ENCODE peak calls at places on chromosome 14, in nine cellular contexts. H is WTC11, E is A549, C is NB4, X is HCT116, G is HepG2, S is SK-N-SH, J is GM12878, D is H1. Y is an unnamed sample.

GRCh38 chr14:51873221-51873893 is 12.9 kb downstream of the GNG2 start:
- DNase-seq in H (no peak), E (peak), C (peak), X (peak), G (no peak), S (peak), J (peak), D (no peak), Y (peak)

GRCh38 chr14:74601982-74602381 is 10.1 kb downstream of the LTBP2 start:
- DNase-seq in H (no peak), E (no peak), C (no peak), X (no peak), G (no peak), S (no peak), J (no peak), D (no peak), Y (no peak)

GRCh38 chr14:35161231-35161630 is 38.9 kb downstream of the PRORP start:
- DNase-seq in H (no peak), E (no peak), C (no peak), X (no peak), G (no peak), S (no peak), J (no peak), D (no peak), Y (peak)

GRCh38 chr14:76395161-76395560 is 19.2 kb downstream of the ESRRB start:
- DNase-seq in H (no peak), E (no peak), C (no peak), X (no peak), G (no peak), S (no peak), J (no peak), D (no peak), Y (no peak)

GRCh38 chr14:35499180-35499579 is 34.8 kb upstream of the INSM2 start:
- DNase-seq in H (no peak), E (no peak), C (no peak), X (no peak), G (no peak), S (no peak), J (no peak), D (no peak), Y (no peak)

GRCh38 chr14:94675036-94675435 is 62.8 kb downstream of the SERPINA3 start:
- DNase-seq in H (no peak), E (no peak), C (no peak), X (no peak), G (no peak), S (no peak), J (no peak), D (no peak), Y (no peak)

GRCh38 chr14:38989917-38990546 is 113.0 kb downstream of the SEC23A start:
- DNase-seq in H (no peak), E (no peak), C (peak), X (no peak), G (no peak), S (no peak), J (peak), D (no peak), Y (peak)

GRCh38 chr14:74763803-74764531 is 851 bp downstream of the YLPM1 start:
- DNase-seq in H (no peak), E (no peak), C (peak), X (no peak), G (no peak), S (peak), J (no peak), D (no peak), Y (peak)

GRCh38 chr14:32950584-32950983 is 11.9 kb downstream of the NPAS3 start:
- DNase-seq in H (no peak), E (no peak), C (no peak), X (no peak), G (no peak), S (no peak), J (no peak), D (no peak), Y (no peak)

GRCh38 chr14:74630881-74631690 is 19.0 kb upstream of the LTBP2 start:
- DNase-seq in H (no peak), E (no peak), C (no peak), X (no peak), G (no peak), S (no peak), J (no peak), D (no peak), Y (no peak)

GRCh38 chr14:75070383-75070782 is 942 bp downstream of the ZC2HC1C start:
- DNase-seq in H (no peak), E (no peak), C (no peak), X (no peak), G (no peak), S (no peak), J (no peak), D (no peak), Y (no peak)

GRCh38 chr14:26773906-26774593 is 176.2 kb upstream of the NOVA1 start:
- DNase-seq in H (no peak), E (no peak), C (no peak), X (no peak), G (no peak), S (no peak), J (no peak), D (no peak), Y (peak)

DNA sequence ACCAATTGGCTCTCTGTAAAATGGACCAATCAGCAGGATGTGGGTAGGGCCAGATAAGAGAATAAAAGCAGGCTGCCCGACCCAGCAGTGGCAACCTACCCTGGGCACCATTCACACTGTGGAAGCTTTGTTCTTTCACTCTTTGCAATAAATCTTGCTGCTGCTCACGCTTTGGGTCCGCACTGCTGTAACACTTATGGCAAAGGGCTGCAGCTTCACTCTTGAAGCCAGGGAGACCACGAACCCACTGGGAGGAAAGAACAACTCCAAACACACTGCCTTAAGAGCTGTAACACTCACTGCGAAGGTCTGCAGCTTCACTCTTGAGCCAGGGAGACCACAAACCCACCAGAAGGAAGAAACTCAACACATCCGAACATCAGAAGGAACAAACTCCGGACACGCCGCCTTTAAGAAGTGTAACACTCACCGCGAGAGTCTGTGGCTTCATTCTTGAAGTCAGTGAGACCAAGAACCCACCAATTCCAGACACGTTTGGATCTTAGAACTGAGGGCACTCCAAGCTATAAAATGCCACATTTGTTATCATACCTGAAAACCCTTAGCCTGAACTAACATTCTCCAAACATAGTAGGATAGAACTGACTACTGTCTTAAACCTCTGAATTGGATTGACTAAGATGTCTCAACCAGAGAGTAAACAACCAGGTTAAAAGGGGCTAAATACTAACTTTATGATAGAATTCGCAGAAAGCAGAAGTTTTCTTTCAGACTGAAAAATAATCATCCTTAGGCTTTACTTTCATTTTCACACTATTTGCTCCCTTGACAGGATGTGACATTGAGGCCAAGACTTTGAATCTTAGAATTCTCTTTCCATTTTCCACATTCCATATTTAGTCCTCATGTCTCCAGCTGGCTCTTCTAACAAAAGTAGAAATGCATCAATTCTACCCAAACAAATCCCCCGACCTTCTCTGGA is 33.6 kb downstream of the CDKL1 start:
- DNase-seq in H (no peak), E (no peak), C (no peak), X (no peak), G (no peak), S (no peak), J (no peak), D (no peak), Y (no peak)
- TF ChIP-seq MAX in H (no peak), E (no peak), C (no peak), X (no peak), G (no peak), S (no peak), J (no peak), D (no peak), Y (no peak)

GRCh38 chr14:62443796-62444195 is 601.5 kb downstream of the KCNH5 start:
- DNase-seq in H (no peak), E (no peak), C (no peak), X (no peak), G (no peak), S (no peak), J (no peak), D (no peak), Y (no peak)
- TF ChIP-seq MAX in H (no peak), E (no peak), C (no peak), X (no peak), G (no peak), S (no peak), J (no peak), D (no peak), Y (no peak)

GRCh38 chr14:88993946-88994345 is 169.5 kb downstream of the TTC8 start:
- DNase-seq in H (no peak), E (peak), C (no peak), X (no peak), G (no peak), S (no peak), J (no peak), D (no peak), Y (no peak)
- TF ChIP-seq MAX in H (no peak), E (peak), C (no peak), X (no peak), G (no peak), S (no peak), J (no peak), D (no peak), Y (no peak)

DNA sequence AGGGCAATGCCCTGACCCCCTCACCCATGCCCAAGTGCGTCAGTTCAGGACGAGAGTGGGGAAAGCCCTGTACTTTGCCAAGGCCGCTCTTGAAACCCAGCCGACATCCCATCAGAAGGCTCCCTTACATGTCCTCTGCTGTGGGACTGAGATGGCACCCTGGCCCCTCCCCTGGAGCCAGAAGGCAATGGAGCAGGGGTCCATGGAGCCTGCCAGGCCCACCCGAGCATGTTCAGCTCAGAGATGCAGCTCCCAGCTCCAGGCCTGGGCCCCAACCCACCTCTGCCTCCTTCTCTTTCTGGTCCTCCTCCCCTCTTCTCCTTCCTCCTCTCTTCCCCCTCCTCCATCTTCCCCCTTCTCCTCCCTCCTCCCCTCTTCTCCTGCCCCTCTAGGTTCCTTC is 95.5 kb downstream of the PAPOLA start:
- DNase-seq in H (no peak), E (no peak), C (no peak), X (no peak), G (no peak), S (no peak), J (no peak), D (no peak), Y (no peak)
- TF ChIP-seq MAX in H (no peak), E (no peak), C (no peak), X (no peak), G (no peak), S (no peak), J (no peak), D (no peak), Y (no peak)

DNA sequence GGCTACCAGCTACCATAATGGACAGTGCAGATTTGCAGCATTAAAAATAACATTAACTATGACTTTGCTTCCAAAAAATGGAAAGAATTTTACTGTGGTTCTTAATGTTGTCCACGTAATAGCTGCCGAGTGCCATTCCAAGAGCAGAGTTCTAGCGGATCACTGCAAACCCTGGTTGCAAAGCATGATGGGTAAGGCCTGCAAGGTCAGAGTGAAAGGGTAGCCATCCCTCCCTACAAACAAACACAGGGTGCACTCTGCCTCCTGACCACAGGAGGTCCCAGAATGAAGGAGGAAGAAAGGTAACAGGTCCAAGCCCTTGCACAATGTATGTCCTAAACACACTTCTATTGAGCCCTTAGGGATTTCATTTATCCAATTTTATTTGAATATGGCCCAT is 157.6 kb downstream of the DPF3 start:
- DNase-seq in H (no peak), E (no peak), C (no peak), X (no peak), G (peak), S (peak), J (no peak), D (no peak), Y (no peak)
- TF ChIP-seq MAX in H (no peak), E (no peak), C (no peak), X (no peak), G (no peak), S (no peak), J (no peak), D (no peak), Y (no peak)

DNA sequence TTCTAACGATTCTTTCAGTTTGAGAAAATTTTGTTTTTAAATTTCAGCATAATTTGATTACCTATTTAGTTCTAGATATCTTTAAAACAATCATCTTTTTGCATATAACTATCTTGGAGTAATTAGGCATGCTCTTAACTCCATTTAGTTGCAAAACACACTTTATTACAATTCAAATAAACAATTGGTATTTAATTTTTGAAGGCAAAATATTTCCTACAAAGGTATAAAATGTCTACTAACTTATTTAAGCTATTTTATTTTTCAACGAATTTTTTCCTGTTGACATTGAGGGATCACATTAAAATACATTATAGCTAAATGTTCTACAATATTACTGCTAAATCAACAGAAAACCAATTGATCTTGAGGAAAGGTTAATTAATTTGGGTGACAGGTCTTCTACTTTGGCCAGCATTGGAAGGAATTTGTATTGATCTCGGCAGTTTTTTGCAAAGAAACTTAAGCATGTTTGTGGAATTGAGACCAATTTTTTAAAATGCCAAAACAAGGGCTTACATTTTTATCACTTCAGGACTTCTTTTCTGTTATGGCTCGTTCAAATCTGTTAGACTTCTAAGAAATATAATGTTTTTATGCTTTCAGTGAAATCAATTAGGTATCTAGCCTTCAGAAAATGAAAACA is 8.1 kb downstream of the FOXA1 start:
- DNase-seq in H (no peak), E (no peak), C (no peak), X (no peak), G (no peak), S (no peak), J (no peak), D (no peak), Y (no peak)
- TF ChIP-seq MAX in H (no peak), E (no peak), C (no peak), X (no peak), G (no peak), S (no peak), J (no peak), D (no peak), Y (no peak)

GRCh38 chr14:69664865-69665526 is 53.6 kb downstream of the SUSD6 start:
- DNase-seq in H (no peak), E (no peak), C (no peak), X (no peak), G (peak), S (peak), J (no peak), D (no peak), Y (no peak)
- TF ChIP-seq MAX in H (no peak), E (no peak), C (no peak), X (no peak), G (no peak), S (no peak), J (no peak), D (no peak), Y (no peak)

Y was measured in endothelial cell of umbilical vein.